ENCODE peak calls at places on chromosomes 3 and 15, in four cellular contexts. K, X, V and A are unnamed samples.

GRCh38 chr3:146496726-146497125 is 27.4 kb upstream of the PLSCR2 start:
- DNase-seq in K (no peak), X (no peak), V (no peak), A (no peak)

GRCh38 chr3:32857921-32858320 is 40.1 kb downstream of the TRIM71 start:
- DNase-seq in V (no peak), K (no peak), X (no peak), A (no peak)

GRCh38 chr3:71389911-71390573 is 193.5 kb downstream of the FOXP1 start:
- DNase-seq in K (no peak), X (peak), V (peak), A (no peak)

GRCh38 chr15:25684521-25685215 is 178.5 kb downstream of the ATP10A start:
- DNase-seq in X (no peak), V (peak), K (peak), A (no peak)

GRCh38 chr15:64288577-64288976 is 67.4 kb downstream of the CSNK1G1 start:
- DNase-seq in K (no peak), X (no peak), V (no peak), A (no peak)

GRCh38 chr15:68224108-68224507 is 5.4 kb downstream of the CLN6 start:
- DNase-seq in V (no peak), K (no peak), X (no peak), A (no peak)

GRCh38 chr3:169285057-169285990 is 378.2 kb downstream of the MECOM start:
- DNase-seq in X (no peak), V (peak), K (no peak), A (no peak)

GRCh38 chr3:196518999-196519737 is 4.0 kb upstream of the SMCO1 start:
- DNase-seq in V (peak), K (no peak), X (no peak), A (no peak)

GRCh38 chr3:15899438-15899837 is 101.7 kb upstream of the ANKRD28 start:
- DNase-seq in V (peak), K (no peak), X (no peak), A (no peak)

GRCh38 chr3:107796786-107797185 is 274.0 kb downstream of the BBX start:
- DNase-seq in V (peak), X (no peak), K (no peak), A (no peak)

GRCh38 chr3:151228291-151229125 is 25.5 kb upstream of the GPR171 start:
- DNase-seq in X (no peak), V (peak), K (no peak), A (no peak)

GRCh38 chr3:47347217-47347801 is 33.5 kb upstream of the PTPN23 start:
- DNase-seq in V (peak), X (no peak), K (no peak), A (peak)

GRCh38 chr3:195195321-195196209 is 75.4 kb downstream of the XXYLT1 start:
- DNase-seq in X (no peak), K (no peak), V (no peak), A (no peak)

GRCh38 chr3:57298041-57298440 is 5.6 kb upstream of the ASB14 start:
- DNase-seq in V (peak), X (no peak), K (no peak), A (no peak)

GRCh38 chr3:11059090-11059798 is 66.7 kb downstream of the SLC6A1 start:
- DNase-seq in V (peak), K (peak), X (no peak), A (no peak)

GRCh38 chr15:29040367-29040745 is 154.6 kb downstream of the APBA2 start:
- DNase-seq in X (no peak), V (peak), K (no peak), A (no peak)

GRCh38 chr3:34742151-34742550 is 897.2 kb upstream of the ARPP21 start:
- DNase-seq in V (no peak), K (no peak), X (no peak), A (no peak)

GRCh38 chr15:60523056-60523455 is 44.1 kb upstream of the ICE2 start:
- DNase-seq in X (no peak), K (no peak), V (peak), A (no peak)

GRCh38 chr15:69906256-69907185 is 191.2 kb downstream of the TLE3 start:
- DNase-seq in K (no peak), V (no peak), X (no peak), A (no peak)

GRCh38 chr15:42584031-42584765 is 8.8 kb downstream of the STARD9 start:
- DNase-seq in V (no peak), K (no peak), X (no peak), A (no peak)

GRCh38 chr15:101502572-101503295 is 13.2 kb upstream of the PCSK6 start:
- DNase-seq in K (no peak), X (no peak), V (no peak), A (no peak)

GRCh38 chr3:196080997-196081833 is 675 bp downstream of the TFRC start:
- DNase-seq in X (peak), V (peak), K (peak), A (peak)

GRCh38 chr3:5068531-5068930 is 53.6 kb upstream of the ARL8B start:
- DNase-seq in V (no peak), X (no peak), K (no peak), A (no peak)

GRCh38 chr3:101970915-101971314 is 121.6 kb downstream of the NFKBIZ start:
- DNase-seq in V (no peak), K (no peak), X (no peak), A (no peak)

GRCh38 chr3:61577760-61578159 is 16.4 kb downstream of the PTPRG start:
- DNase-seq in X (no peak), V (no peak), K (no peak), A (no peak)

GRCh38 chr3:41742127-41742526 is 219.8 kb downstream of the ULK4 start:
- DNase-seq in V (no peak), K (no peak), X (no peak), A (no peak)
- TF ChIP-seq CTCF in V (no peak), K (no peak), X (no peak), A (no peak)

GRCh38 chr3:31533169-31533870 is 595 bp downstream of the STT3B start:
- DNase-seq in X (peak), K (peak), V (peak), A (peak)

GRCh38 chr3:31531992-31532586 is 636 bp upstream of the STT3B start:
- DNase-seq in V (peak), X (peak), K (peak), A (peak)

GRCh38 chr3:31532587-31533168 is at the start of gene STT3B:
- DNase-seq in V (peak), X (peak), K (no peak), A (no peak)

GRCh38 chr3:31530039-31530983 is 2.4 kb upstream of the STT3B start:
- DNase-seq in K (no peak), X (no peak), V (no peak), A (no peak)

GRCh38 chr3:31531465-31531991 is 1.2 kb upstream of the STT3B start:
- DNase-seq in K (no peak), V (no peak), X (no peak), A (no peak)
- TF ChIP-seq CTCF in K (no peak), V (peak), X (no peak), A (no peak)

GRCh38 chr3:53628546-53629395 is 134.4 kb downstream of the CACNA1D start:
- DNase-seq in X (no peak), V (no peak), K (no peak), A (no peak)
- TF ChIP-seq CTCF in X (no peak), V (no peak), K (no peak), A (no peak)

GRCh38 chr3:55483196-55484095 is 3.7 kb downstream of the WNT5A start:
- DNase-seq in V (no peak), K (no peak), X (no peak), A (no peak)
- TF ChIP-seq CTCF in V (no peak), K (no peak), X (no peak), A (no peak)

GRCh38 chr3:80688814-80689213 is 921.0 kb upstream of the ROBO1 start:
- DNase-seq in K (no peak), X (no peak), V (peak), A (no peak)
- TF ChIP-seq CTCF in K (no peak), X (no peak), V (peak), A (no peak)

GRCh38 chr3:183098538-183099025 is 714 bp downstream of the MCCC1 start:
- DNase-seq in V (no peak), K (no peak), X (no peak), A (no peak)

GRCh38 chr3:183100376-183100775 is 1.1 kb upstream of the MCCC1 start:
- DNase-seq in K (no peak), V (no peak), X (no peak), A (no peak)

GRCh38 chr3:183099026-183099837 is at the start of gene MCCC1:
- DNase-seq in X (peak), K (peak), V (peak), A (peak)

GRCh38 chr3:183094711-183095110 is 4.6 kb downstream of the MCCC1 start:
- DNase-seq in V (no peak), X (no peak), K (no peak), A (no peak)

GRCh38 chr3:183099838-183100204 is 525 bp upstream of the MCCC1 start:
- DNase-seq in V (no peak), K (no peak), X (no peak), A (peak)
- TF ChIP-seq CTCF in V (no peak), K (no peak), X (no peak), A (no peak)

GRCh38 chr15:73962409-73962808 is 29.7 kb downstream of the STOML1 start:
- DNase-seq in V (no peak), X (no peak), K (no peak), A (no peak)

GRCh38 chr15:73965730-73966103 is 26.4 kb downstream of the STOML1 start:
- DNase-seq in K (no peak), X (no peak), V (no peak), A (no peak)

GRCh38 chr15:73964736-73965093 is 27.4 kb downstream of the STOML1 start:
- DNase-seq in X (peak), K (peak), V (peak), A (peak)

GRCh38 chr15:73968461-73968860 is 23.6 kb downstream of the STOML1 start:
- DNase-seq in K (no peak), V (no peak), X (no peak), A (no peak)

DNA sequence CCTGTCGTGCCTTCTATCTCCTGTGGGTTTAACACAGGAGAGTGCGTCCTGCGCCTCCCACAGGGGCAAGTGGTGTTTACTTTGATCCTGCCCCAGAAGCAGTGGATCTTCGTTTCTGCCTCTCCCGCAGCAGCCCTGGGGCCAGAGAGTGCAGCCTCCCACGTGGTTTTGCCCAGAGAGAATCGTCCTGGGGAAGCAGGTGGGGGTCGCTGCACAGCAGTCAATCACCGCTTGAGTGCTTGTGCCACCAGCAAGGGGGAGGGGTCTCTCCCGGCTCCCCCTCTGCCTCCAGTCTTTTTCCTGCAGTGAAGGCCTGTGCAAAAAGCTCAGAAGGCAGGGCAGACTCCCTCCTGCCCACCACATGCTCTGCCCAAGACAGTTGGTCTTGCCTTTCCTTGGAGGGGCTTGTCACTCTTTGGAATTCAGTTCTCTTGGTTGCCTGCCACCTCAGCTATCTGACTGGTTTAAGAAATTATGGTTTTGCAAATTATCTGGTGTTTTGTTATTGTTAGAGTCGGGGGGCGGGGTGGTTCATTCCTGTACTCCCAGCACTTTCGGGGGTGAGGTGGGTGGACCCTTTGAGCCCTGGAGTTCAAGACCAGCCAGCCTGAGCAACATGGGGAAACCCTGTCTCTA is 26.9 kb downstream of the STOML1 start:
- DNase-seq in X (no peak), K (no peak), V (no peak), A (no peak)
- TF ChIP-seq CTCF in X (no peak), K (no peak), V (no peak), A (peak)

GRCh38 chr3:48989796-48990635 is at the start of gene P4HTM:
- DNase-seq in V (peak), K (peak), X (peak), A (peak)
- TF ChIP-seq CTCF in V (peak), K (peak), X (no peak), A (no peak)

GRCh38 chr15:45157056-45157455 is 27.3 kb downstream of the DUOX1 start:
- DNase-seq in V (peak), X (no peak), K (no peak), A (no peak)
- TF ChIP-seq CTCF in V (no peak), X (no peak), K (no peak), A (no peak)

DNA sequence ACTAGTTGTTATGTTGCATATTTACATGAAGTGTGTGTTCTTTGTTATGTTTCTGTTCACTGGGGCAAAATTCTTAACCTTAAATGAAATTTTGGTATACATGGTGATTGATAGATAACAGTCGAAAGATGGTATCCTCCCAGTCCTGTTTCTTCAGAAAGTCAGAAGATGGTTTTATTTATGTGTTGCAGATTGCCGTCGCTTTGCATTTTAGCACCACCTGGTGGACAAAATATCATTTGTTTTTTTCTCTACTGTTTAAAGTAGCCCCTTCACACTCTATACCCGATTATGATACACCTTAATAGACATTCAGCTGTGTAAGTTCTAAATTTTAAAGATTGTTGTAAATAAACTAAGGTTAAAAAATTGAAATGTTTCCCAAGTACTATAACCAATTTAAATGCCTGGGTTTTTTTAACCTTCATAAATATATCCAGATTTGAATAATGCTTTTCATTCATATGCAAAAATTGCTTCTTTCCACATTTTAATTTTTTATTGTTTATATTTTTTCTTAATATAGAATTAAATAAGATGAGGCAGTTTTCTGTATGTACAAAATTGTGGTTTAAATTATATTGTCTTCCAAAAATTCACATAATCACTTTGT is 152.2 kb downstream of the ALCAM start:
- DNase-seq in K (no peak), X (no peak), V (peak), A (peak)
- TF ChIP-seq CTCF in K (peak), X (peak), V (peak), A (peak)